ENCODE peak calls at places on chromosomes 5 and 9, in eight cellular contexts. M is sigmoid colon, X is NB4, Z is mucosa of descending colon, I is colonic mucosa, U is mammary epithelial cell, R is WERI-Rb-1, Y is glutamatergic neuron. J is an unnamed sample.
A peak's percentile ranks its signal among the peaks of the same experiment; 100 is the strongest.

GRCh38 chr9:133576591-133577462 is 32.4 kb downstream of the FAM163B start:
- DNase-seq in M (no peak), X (peak; percentile 37), Z (no peak), I (no peak), U (no peak), R (no peak), Y (no peak), J (no peak)

GRCh38 chr9:116152941-116153764 is 438 bp upstream of the PAPPA start:
- DNase-seq in M (no peak), X (no peak), Z (no peak), I (no peak), U (no peak), R (no peak), Y (no peak), J (peak; percentile 56)

GRCh38 chr5:169268019-169268418 is 32.9 kb downstream of the SLIT3 start:
- DNase-seq in M (no peak), X (no peak), Z (no peak), I (no peak), U (peak; percentile 55), R (no peak), Y (no peak), J (no peak)

GRCh38 chr9:126671983-126672382 is 58.3 kb downstream of the LMX1B start:
- DNase-seq in M (no peak), X (no peak), Z (no peak), I (no peak), U (no peak), R (no peak), Y (no peak), J (no peak)

GRCh38 chr5:2562036-2562435 is 189.4 kb downstream of the IRX2 start:
- DNase-seq in M (no peak), X (no peak), Z (no peak), I (no peak), U (no peak), R (no peak), Y (no peak), J (no peak)

GRCh38 chr5:108727154-108727638 is 20.5 kb upstream of the FER start:
- DNase-seq in M (peak; percentile 69), X (no peak), Z (no peak), I (peak; percentile 60), U (no peak), R (no peak), Y (peak; percentile 65), J (peak; percentile 0)

GRCh38 chr9:123480096-123480495 is 124.1 kb downstream of the CRB2 start:
- DNase-seq in M (peak; percentile 53), X (no peak), Z (no peak), I (no peak), U (no peak), R (no peak), Y (no peak), J (no peak)

GRCh38 chr9:6897831-6898230 is 140.1 kb downstream of the KDM4C start:
- DNase-seq in M (no peak), X (no peak), Z (peak; percentile 61), I (peak; percentile 44), U (no peak), R (no peak), Y (no peak), J (no peak)

GRCh38 chr9:36980148-36980974 is 53.7 kb downstream of the PAX5 start:
- DNase-seq in M (peak; percentile 3), X (peak; percentile 38), Z (no peak), I (no peak), U (peak; percentile 32), R (peak; percentile 88), Y (peak; percentile 71), J (no peak)

GRCh38 chr9:68533678-68534077 is 7.0 kb downstream of the TMEM252 start:
- DNase-seq in M (no peak), X (no peak), Z (no peak), I (no peak), U (no peak), R (peak; percentile 67), Y (no peak), J (no peak)

GRCh38 chr5:179321206-179321987 is 23.9 kb downstream of the ADAMTS2 start:
- DNase-seq in M (peak; percentile 40), X (no peak), Z (peak; percentile 17), I (no peak), U (no peak), R (no peak), Y (peak; percentile 8), J (no peak)

GRCh38 chr5:133681896-133682295 is 69.6 kb upstream of the FSTL4 start:
- DNase-seq in M (peak; percentile 21), X (no peak), Z (no peak), I (no peak), U (no peak), R (no peak), Y (no peak), J (no peak)

GRCh38 chr9:72444436-72444835 is 77.0 kb upstream of the TMC1 start:
- DNase-seq in M (no peak), X (no peak), Z (no peak), I (no peak), U (peak; percentile 75), R (no peak), Y (no peak), J (no peak)

GRCh38 chr5:150758534-150759333 is at the start of gene DCTN4:
- DNase-seq in M (peak; percentile 99), X (peak; percentile 98), Z (peak; percentile 98), I (peak; percentile 95), U (peak; percentile 100), R (peak; percentile 96), Y (peak; percentile 95), J (peak; percentile 100)

GRCh38 chr5:157672976-157673375 is 1.6 kb downstream of the C5orf52 start:
- DNase-seq in M (no peak), X (no peak), Z (no peak), I (no peak), U (no peak), R (no peak), Y (no peak), J (no peak)

GRCh38 chr9:81716409-81716808 is 27.1 kb upstream of the TLE1 start:
- DNase-seq in M (no peak), X (no peak), Z (no peak), I (peak; percentile 16), U (peak; percentile 61), R (no peak), Y (no peak), J (peak; percentile 9)

GRCh38 chr5:143403607-143404415 is at the start of gene NR3C1:
- DNase-seq in M (peak; percentile 94), X (peak; percentile 92), Z (peak; percentile 92), I (peak; percentile 81), U (peak; percentile 83), R (peak; percentile 72), Y (peak; percentile 69), J (peak; percentile 86)

GRCh38 chr5:143403357-143403606 is 204 bp downstream of the NR3C1 start:
- DNase-seq in M (no peak), X (no peak), Z (no peak), I (no peak), U (no peak), R (no peak), Y (no peak), J (no peak)

GRCh38 chr5:143405063-143405746 is 1.7 kb upstream of the NR3C1 start:
- DNase-seq in M (peak; percentile 92), X (peak; percentile 89), Z (peak; percentile 92), I (peak; percentile 83), U (peak; percentile 62), R (peak; percentile 93), Y (peak; percentile 90), J (peak; percentile 69)

GRCh38 chr5:143405747-143406098 is 2.2 kb upstream of the NR3C1 start:
- DNase-seq in M (no peak), X (no peak), Z (no peak), I (no peak), U (no peak), R (no peak), Y (no peak), J (no peak)

GRCh38 chr5:143404416-143405062 is 1.1 kb upstream of the NR3C1 start:
- DNase-seq in M (peak; percentile 91), X (peak; percentile 85), Z (peak; percentile 88), I (peak; percentile 86), U (peak; percentile 81), R (peak; percentile 48), Y (peak; percentile 32), J (peak; percentile 86)
- TF ChIP-seq CTCF in M (no peak), X (no peak), Z (no peak), I (no peak), U (no peak), R (no peak), Y (no peak), J (peak; percentile 30)

GRCh38 chr5:10140195-10140973 is 109.3 kb downstream of the ATPSCKMT start:
- DNase-seq in M (no peak), X (peak; percentile 11), Z (no peak), I (no peak), U (no peak), R (peak; percentile 56), Y (no peak), J (peak; percentile 13)
- TF ChIP-seq CTCF in M (no peak), X (peak; percentile 35), Z (no peak), I (no peak), U (peak; percentile 15), R (peak; percentile 73), Y (peak; percentile 44), J (peak; percentile 75)

DNA sequence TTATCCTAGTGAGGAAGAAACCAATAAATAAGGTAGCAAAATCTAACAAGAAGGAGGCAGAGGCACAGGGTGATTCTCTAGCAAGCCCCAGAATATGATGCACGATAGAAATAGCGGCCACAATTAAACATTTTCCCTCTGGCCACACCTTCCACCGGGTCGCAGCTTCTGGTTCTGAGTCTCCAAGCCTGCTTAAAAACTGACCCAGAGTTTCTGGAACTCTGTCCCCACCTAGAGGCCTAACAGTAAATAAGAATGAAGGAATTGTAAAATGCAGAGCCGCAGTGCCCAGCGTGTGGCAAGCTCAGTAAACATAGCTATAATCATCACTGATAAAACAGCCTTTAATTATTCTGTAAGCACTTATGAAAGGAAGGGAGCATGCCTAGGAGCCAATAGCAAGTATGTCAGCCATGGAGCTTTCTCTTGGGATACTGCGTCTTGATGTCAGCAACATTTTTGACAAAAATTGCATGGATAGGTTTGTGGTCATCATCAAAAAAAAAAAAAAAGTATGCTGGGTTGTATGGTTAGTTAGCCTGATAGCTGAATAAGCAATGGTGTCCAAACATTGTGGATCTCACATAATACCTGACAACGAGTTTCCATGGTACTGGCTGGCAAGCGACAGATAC is 465.5 kb downstream of the DNAH5 start:
- DNase-seq in M (no peak), X (peak; percentile 47), Z (no peak), I (no peak), U (peak; percentile 65), R (peak; percentile 63), Y (peak; percentile 34), J (peak; percentile 17)
- TF ChIP-seq CTCF in M (no peak), X (peak; percentile 39), Z (no peak), I (peak; percentile 37), U (peak; percentile 72), R (peak; percentile 62), Y (peak; percentile 68), J (peak; percentile 71)

DNA sequence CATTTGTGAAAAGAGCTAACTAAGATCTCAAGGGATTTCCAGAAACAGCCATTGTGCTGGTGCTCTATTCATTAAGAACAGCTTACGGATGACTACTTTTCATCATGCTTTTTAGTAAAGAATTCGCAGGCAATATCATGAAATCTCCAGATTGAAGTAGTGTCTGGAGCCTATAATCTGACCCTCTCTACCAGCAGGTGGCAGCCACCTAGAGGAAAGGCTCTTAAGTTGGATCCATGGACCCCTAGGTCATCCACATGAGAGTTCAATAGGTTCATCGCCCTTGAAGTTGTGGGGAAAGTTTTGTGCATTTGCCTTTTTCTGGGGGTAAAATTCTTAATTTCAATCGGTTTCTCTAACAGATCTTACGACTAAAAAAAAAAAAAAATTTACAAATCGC is 82.3 kb downstream of the SLC1A3 start:
- DNase-seq in M (no peak), X (peak; percentile 84), Z (no peak), I (no peak), U (no peak), R (peak; percentile 33), Y (no peak), J (no peak)
- TF ChIP-seq CTCF in M (no peak), X (peak; percentile 61), Z (no peak), I (no peak), U (peak; percentile 29), R (peak; percentile 54), Y (peak; percentile 19), J (peak; percentile 66)

J was measured in HFFc6.